ENCODE peak calls at places on chromosomes 5 and 9, in seven cellular contexts. K is H9, I is mesenchymal stem cell, Z is trophoblast cell, E is mesendoderm, H is H1, C is neuronal stem cell. Y is an unnamed sample.

GRCh38 chr9:77648458-77649108 is 461 bp upstream of the GNA14 start:
- DNase-seq in K (peak; percentile 76), I (peak; percentile 26), Z (peak; percentile 32), E (peak; percentile 81), H (peak; percentile 85), C (peak; percentile 14), Y (no peak)

GRCh38 chr5:99061711-99062110 is 132.9 kb upstream of the CHD1 start:
- DNase-seq in K (no peak), I (peak; percentile 37), Z (peak; percentile 91), E (no peak), H (no peak), C (no peak), Y (peak; percentile 72)

GRCh38 chr9:84216151-84216550 is 124.4 kb downstream of the SLC28A3 start:
- DNase-seq in K (no peak), I (no peak), Z (peak; percentile 17), E (no peak), H (no peak), C (no peak), Y (peak; percentile 16)

GRCh38 chr5:138978085-138978484 is 103.0 kb upstream of the LRRTM2 start:
- DNase-seq in K (peak; percentile 2), I (no peak), Z (no peak), E (peak; percentile 53), H (no peak), C (no peak), Y (peak; percentile 42)

GRCh38 chr9:127865645-127866464 is 11.4 kb upstream of the ENG start:
- DNase-seq in K (no peak), I (no peak), Z (no peak), E (no peak), H (no peak), C (no peak), Y (no peak)

GRCh38 chr9:129441852-129442251 is 179.0 kb downstream of the C9orf50 start:
- DNase-seq in K (no peak), I (no peak), Z (no peak), E (no peak), H (no peak), C (no peak), Y (no peak)

GRCh38 chr5:57537831-57538230 is 55.2 kb upstream of the ACTBL2 start:
- DNase-seq in K (no peak), I (no peak), Z (no peak), E (no peak), H (no peak), C (no peak), Y (no peak)

GRCh38 chr5:131450941-131451340 is 184.1 kb downstream of the RAPGEF6 start:
- DNase-seq in K (no peak), I (no peak), Z (no peak), E (no peak), H (no peak), C (no peak), Y (no peak)

GRCh38 chr5:174829511-174829864 is 105.1 kb downstream of the MSX2 start:
- DNase-seq in K (no peak), I (no peak), Z (no peak), E (no peak), H (no peak), C (no peak), Y (no peak)

GRCh38 chr9:89463986-89464901 is 33.7 kb downstream of the SEMA4D start:
- DNase-seq in K (no peak), I (no peak), Z (no peak), E (no peak), H (no peak), C (no peak), Y (no peak)

GRCh38 chr5:32712463-32713395 is 1.6 kb downstream of the NPR3 start:
- DNase-seq in K (peak; percentile 41), I (peak; percentile 30), Z (no peak), E (peak; percentile 19), H (peak; percentile 66), C (peak; percentile 8), Y (peak; percentile 35)

GRCh38 chr5:172370648-172371248 is 83.6 kb downstream of the SH3PXD2B start:
- DNase-seq in K (no peak), I (peak; percentile 56), Z (peak; percentile 94), E (peak; percentile 67), H (peak; percentile 76), C (no peak), Y (peak; percentile 71)

GRCh38 chr5:54909911-54910870 is 75.2 kb downstream of the ESM1 start:
- DNase-seq in K (no peak), I (no peak), Z (no peak), E (no peak), H (no peak), C (no peak), Y (peak; percentile 84)

GRCh38 chr9:126956929-126957686 is 42.5 kb downstream of the RALGPS1 start:
- DNase-seq in K (no peak), I (peak; percentile 68), Z (no peak), E (peak; percentile 74), H (peak; percentile 45), C (peak; percentile 20), Y (peak; percentile 81)

GRCh38 chr5:151569132-151570046 is 21.7 kb downstream of the FAT2 start:
- DNase-seq in K (no peak), I (no peak), Z (no peak), E (no peak), H (no peak), C (no peak), Y (no peak)

GRCh38 chr5:37840036-37840909 is at the start of gene GDNF:
- DNase-seq in K (peak; percentile 65), I (peak; percentile 85), Z (peak; percentile 57), E (peak; percentile 63), H (peak; percentile 76), C (no peak), Y (peak; percentile 77)

GRCh38 chr9:126363847-126364671 is 37.4 kb downstream of the MVB12B start:
- DNase-seq in K (no peak), I (peak; percentile 2), Z (no peak), E (no peak), H (no peak), C (no peak), Y (peak; percentile 73)

GRCh38 chr9:127360205-127360604 is 36.8 kb upstream of the SLC2A8 start:
- DNase-seq in K (no peak), I (no peak), Z (peak; percentile 45), E (no peak), H (no peak), C (no peak), Y (no peak)

GRCh38 chr5:1003296-1003937 is 5.2 kb upstream of the NKD2 start:
- DNase-seq in K (no peak), I (no peak), Z (peak; percentile 14), E (no peak), H (no peak), C (no peak), Y (no peak)
- H3K27me3 ChIP-seq in K (peaks cover 15% of the 10 kb centered on the region), I (peaks cover 79% of the 10 kb centered on the region), Z (peaks cover 18% of the 10 kb centered on the region), E (peaks cover 6% of the 10 kb centered on the region), H (peaks cover 45% of the 10 kb centered on the region), C (peaks cover 66% of the 10 kb centered on the region), Y (peaks cover 68% of the 10 kb centered on the region)

GRCh38 chr5:67366256-67366655 is 169.7 kb upstream of the CD180 start:
- DNase-seq in K (no peak), I (no peak), Z (no peak), E (no peak), H (no peak), C (no peak), Y (no peak)

GRCh38 chr5:67364381-67364970 is 167.9 kb upstream of the CD180 start:
- DNase-seq in K (no peak), I (no peak), Z (no peak), E (no peak), H (no peak), C (no peak), Y (no peak)

GRCh38 chr5:67361932-67362729 is 165.5 kb upstream of the CD180 start:
- DNase-seq in K (no peak), I (peak; percentile 30), Z (no peak), E (no peak), H (no peak), C (no peak), Y (no peak)

GRCh38 chr5:67363195-67363594 is 166.6 kb upstream of the CD180 start:
- DNase-seq in K (no peak), I (no peak), Z (no peak), E (no peak), H (no peak), C (no peak), Y (no peak)

DNA sequence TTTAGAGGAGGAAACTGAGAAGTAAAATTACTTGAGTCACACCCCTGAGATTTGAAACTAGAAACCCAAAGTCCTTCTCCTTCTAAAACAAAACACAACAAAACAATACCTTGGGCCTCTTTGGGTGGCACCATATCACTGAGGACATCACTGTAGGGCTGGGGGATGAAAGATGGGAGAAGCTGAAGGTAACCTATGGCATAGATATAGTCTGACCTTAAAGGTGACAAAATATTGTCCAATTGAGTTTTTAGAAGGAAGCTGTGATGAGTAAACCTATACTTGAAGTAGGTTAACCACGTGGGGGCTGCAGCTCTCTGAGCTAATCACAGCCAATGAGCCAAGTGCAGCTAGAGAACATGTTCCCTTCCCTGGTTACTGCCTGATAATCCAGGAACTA is 167.4 kb upstream of the CD180 start:
- DNase-seq in K (no peak), I (no peak), Z (no peak), E (no peak), H (no peak), C (no peak), Y (no peak)
- H2BK120ac ChIP-seq in K (no peak overlapping the region), I (no peak overlapping the region), Z (no peak overlapping the region), E (no peak overlapping the region), H (no peak overlapping the region), C (no peak overlapping the region), Y (no peak overlapping the region)

DNA sequence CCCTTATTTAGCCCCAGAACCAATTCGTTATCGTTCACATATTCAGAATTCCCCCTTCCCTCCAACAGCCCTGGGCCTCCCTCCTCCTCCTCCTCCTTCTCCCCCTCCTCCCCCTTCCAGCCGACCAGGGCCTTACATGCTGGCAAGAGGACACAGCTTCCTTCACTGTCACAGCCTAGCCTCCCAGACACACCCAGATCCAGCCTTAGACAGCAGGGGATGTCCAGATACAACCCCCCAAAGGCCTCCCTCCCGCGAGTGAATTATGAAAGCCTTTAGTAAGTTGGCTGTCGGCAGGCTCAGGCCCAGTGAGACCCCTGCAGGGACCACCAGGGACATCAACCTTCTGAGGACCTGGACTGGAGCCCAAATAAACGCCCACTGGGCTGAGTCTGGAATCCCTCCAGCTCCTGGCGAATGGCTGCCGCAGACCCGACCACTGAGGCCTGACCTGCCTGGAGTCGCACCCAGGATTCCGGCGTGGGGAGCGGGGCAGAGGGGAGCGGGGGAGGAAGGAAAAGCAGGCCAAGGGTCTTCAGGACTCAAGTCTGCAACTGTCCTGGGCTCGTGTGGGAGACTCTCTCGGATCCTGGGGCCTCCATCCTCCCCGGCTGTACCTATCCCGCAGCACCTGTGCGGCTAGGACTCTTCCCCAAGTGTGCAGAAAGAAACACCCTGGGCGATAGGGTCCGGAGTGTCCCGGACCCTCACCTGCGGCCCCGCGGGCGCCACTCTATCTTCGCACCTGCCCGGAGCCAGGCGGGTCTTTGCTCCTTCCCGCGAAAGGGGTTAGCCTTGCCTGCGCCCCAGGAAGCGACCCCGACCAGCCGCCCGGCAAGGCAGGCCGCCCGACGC is 735 bp downstream of the SEPTIN8 start:
- DNase-seq in K (peak; percentile 41), I (peak; percentile 65), Z (peak; percentile 57), E (peak; percentile 41), H (peak; percentile 58), C (no peak), Y (no peak)
- H3K27me3 ChIP-seq in K (peaks cover 16% of the 10 kb centered on the region), I (peaks cover 9% of the 10 kb centered on the region), Z (no peaks in the 10 kb centered on the region), E (peaks cover 9% of the 10 kb centered on the region), H (peaks cover 31% of the 10 kb centered on the region), C (peaks cover 37% of the 10 kb centered on the region), Y (no peaks in the 10 kb centered on the region)

DNA sequence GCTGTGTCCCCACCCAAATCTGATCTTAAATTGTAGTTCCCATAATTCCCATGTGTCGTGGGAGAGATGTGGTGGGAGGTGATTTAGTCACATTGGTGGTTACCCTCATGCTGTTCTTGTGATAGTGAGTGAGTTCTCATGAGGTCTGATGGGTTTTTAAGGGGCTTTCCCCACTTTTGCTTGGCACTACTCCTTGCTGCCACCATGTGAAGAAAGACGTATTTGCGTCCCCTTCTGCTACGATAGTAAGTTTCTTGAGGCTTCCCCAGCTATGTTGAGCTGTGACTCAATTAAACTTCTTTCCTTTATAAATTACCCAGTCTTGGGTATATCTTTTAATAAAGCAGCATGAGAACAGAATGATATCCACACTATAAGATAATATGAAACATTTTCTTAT is 1023.4 kb downstream of the TLE4 start:
- DNase-seq in K (no peak), I (no peak), Z (no peak), E (no peak), H (no peak), C (no peak), Y (no peak)
- H2BK120ac ChIP-seq in K (no peak overlapping the region), I (no peak overlapping the region), Z (no peak overlapping the region), E (no peak overlapping the region), H (no peak overlapping the region), C (no peak overlapping the region), Y (no peak overlapping the region)